ENCODE peak calls at places on chromosomes 13 and 19, in five cellular contexts. D is stimulated activated naive CD4-positive, alpha-beta T cell; S is neural crest cell; A is NCI-H446; F is HEK293T. J is an unnamed sample.
A peak's percentile ranks its signal among the peaks of the same experiment; 100 is the strongest.

GRCh38 chr13:31009166-31009565 is 76.7 kb downstream of the TEX26 start:
- DNase-seq in D (no peak), S (no peak), A (no peak), F (no peak), J (no peak)

GRCh38 chr19:14183741-14184395 is 22.1 kb downstream of the ADGRL1 start:
- DNase-seq in D (no peak), S (no peak), A (no peak), F (no peak), J (no peak)

GRCh38 chr19:58054792-58055482 is 4.1 kb upstream of the ZNF135 start:
- DNase-seq in D (no peak), S (no peak), A (no peak), F (no peak), J (peak; percentile 16)

GRCh38 chr19:5002143-5002542 is 33.2 kb downstream of the KDM4B start:
- DNase-seq in D (no peak), S (no peak), A (no peak), F (no peak), J (no peak)

GRCh38 chr13:47661076-47661475 is 340.0 kb downstream of the SUCLA2 start:
- DNase-seq in D (no peak), S (no peak), A (no peak), F (no peak), J (no peak)

GRCh38 chr13:28805193-28805819 is 14.8 kb upstream of the MTUS2 start:
- DNase-seq in D (no peak), S (peak; percentile 53), A (peak; percentile 37), F (peak; percentile 25), J (peak; percentile 67)

GRCh38 chr13:22915442-22916082 is 265.2 kb upstream of the SGCG start:
- DNase-seq in D (no peak), S (peak; percentile 58), A (peak; percentile 21), F (peak; percentile 35), J (peak; percentile 56)

GRCh38 chr19:40613669-40614594 is 12.8 kb downstream of the LTBP4 start:
- DNase-seq in D (peak; percentile 78), S (peak; percentile 57), A (peak; percentile 86), F (peak; percentile 69), J (no peak)

GRCh38 chr19:10602330-10603083 is 15.4 kb upstream of the AP1M2 start:
- DNase-seq in D (peak; percentile 71), S (peak; percentile 75), A (peak; percentile 85), F (peak; percentile 97), J (peak; percentile 75)

GRCh38 chr19:28426902-28427232 is 786.1 kb downstream of the UQCRFS1 start:
- DNase-seq in D (no peak), S (no peak), A (no peak), F (no peak), J (no peak)